ENCODE peak calls at places on chromosome 19, in nine cellular contexts. I is uterus, K is HFFc6, F is WTC11, H is left ventricle myocardium inferior, O is SK-N-SH, S is bronchial epithelial cell, V is IMR-90, J is endothelial cell. G is an unnamed sample.

GRCh38 chr19:29813665-29814064 is 1.9 kb downstream of the CCNE1 start:
- DNase-seq in I (no peak), K (no peak), F (no peak), H (no peak), O (no peak), S (no peak), V (no peak), J (no peak), G (no peak)

GRCh38 chr19:48249502-48250014 is 6.2 kb downstream of the CARD8 start:
- DNase-seq in I (peak), K (no peak), F (no peak), H (peak), O (no peak), S (no peak), V (no peak), J (peak), G (no peak)

GRCh38 chr19:12787458-12787857 is 3.8 kb upstream of the JUNB start:
- DNase-seq in I (no peak), K (no peak), F (no peak), H (no peak), O (no peak), S (no peak), V (no peak), J (no peak), G (no peak)

GRCh38 chr19:7366701-7367420 is 18.1 kb downstream of the ARHGEF18 start:
- DNase-seq in I (no peak), K (peak), F (no peak), H (no peak), O (no peak), S (peak), V (peak), J (no peak), G (no peak)

GRCh38 chr19:4935449-4935848 is 26.1 kb downstream of the UHRF1 start:
- DNase-seq in I (no peak), K (no peak), F (no peak), H (no peak), O (no peak), S (no peak), V (no peak), J (no peak), G (no peak)

GRCh38 chr19:41354343-41354974 is 737 bp upstream of the TGFB1 start:
- DNase-seq in I (no peak), K (no peak), F (no peak), H (peak), O (no peak), S (no peak), V (no peak), J (no peak), G (no peak)

GRCh38 chr19:18294467-18294864 is 13.0 kb upstream of the JUND start:
- DNase-seq in I (no peak), K (peak), F (peak), H (no peak), O (peak), S (peak), V (no peak), J (no peak), G (no peak)

GRCh38 chr19:45817010-45817724 is 2.1 kb upstream of the RSPH6A start:
- DNase-seq in I (peak), K (peak), F (peak), H (peak), O (peak), S (peak), V (peak), J (peak), G (peak)

GRCh38 chr19:48735031-48735615 is 5.3 kb downstream of the RASIP1 start:
- DNase-seq in I (no peak), K (no peak), F (peak), H (no peak), O (no peak), S (peak), V (no peak), J (no peak), G (peak)

GRCh38 chr19:17090501-17091074 is 15.0 kb downstream of the MYO9B start:
- DNase-seq in I (no peak), K (no peak), F (no peak), H (no peak), O (no peak), S (peak), V (peak), J (no peak), G (no peak)
- TF ChIP-seq CTCF in I (no peak), K (no peak), F (no peak), H (no peak), O (no peak), S (no peak), V (no peak), J (no peak), G (no peak)

DNA sequence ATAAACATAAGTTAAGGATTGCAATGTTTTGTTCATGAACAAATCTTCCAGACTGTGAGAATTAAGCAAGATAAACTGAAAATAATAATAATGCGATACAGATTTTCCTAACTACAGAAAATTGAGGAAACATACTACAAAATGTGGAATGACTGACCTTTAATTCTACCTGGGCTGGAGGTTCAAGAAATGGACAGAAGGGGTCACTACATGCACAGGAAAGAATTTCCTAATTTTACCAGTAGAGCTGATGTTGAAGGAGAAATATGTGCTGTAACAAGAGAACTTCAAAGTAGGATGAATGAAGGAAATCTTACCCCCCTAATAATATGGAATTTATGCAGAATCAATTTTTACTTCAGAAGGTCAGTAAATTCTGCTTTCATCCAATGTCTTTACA is 62.3 kb downstream of the ZNF627 start:
- DNase-seq in I (no peak), K (peak), F (no peak), H (no peak), O (peak), S (peak), V (peak), J (no peak), G (no peak)
- TF ChIP-seq CTCF in I (no peak), K (peak), F (peak), H (peak), O (peak), S (peak), V (peak), J (peak), G (peak)

GRCh38 chr19:38321646-38322323 is 2.1 kb downstream of the KCNK6 start:
- DNase-seq in I (peak), K (no peak), F (no peak), H (peak), O (no peak), S (peak), V (peak), J (no peak), G (no peak)
- TF ChIP-seq CTCF in I (no peak), K (no peak), F (no peak), H (no peak), O (no peak), S (peak), V (no peak), J (no peak), G (no peak)

DNA sequence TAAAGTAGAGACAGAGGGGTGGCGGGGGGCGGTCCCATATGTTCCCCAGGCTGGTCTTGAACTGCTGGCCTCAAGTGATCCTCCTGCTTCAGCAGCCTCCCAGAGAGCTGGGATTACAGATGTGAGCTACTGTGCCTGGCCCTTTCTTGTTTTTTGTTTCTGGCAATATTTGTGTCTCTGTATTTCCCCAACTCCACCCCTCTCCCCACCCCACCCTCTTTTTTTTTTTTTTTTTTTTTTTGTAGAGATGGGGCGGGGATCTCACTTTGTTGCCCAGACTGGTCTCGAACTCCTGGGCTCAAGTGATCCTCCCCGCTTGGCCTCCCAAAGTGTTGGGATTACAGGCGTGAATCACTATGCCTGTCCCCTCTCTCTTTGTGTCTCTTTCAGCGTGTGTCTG is 632 bp upstream of the CAPN12 start:
- DNase-seq in I (no peak), K (no peak), F (no peak), H (no peak), O (no peak), S (no peak), V (no peak), J (no peak), G (no peak)
- TF ChIP-seq CTCF in I (no peak), K (no peak), F (no peak), H (no peak), O (no peak), S (no peak), V (no peak), J (no peak), G (no peak)

DNA sequence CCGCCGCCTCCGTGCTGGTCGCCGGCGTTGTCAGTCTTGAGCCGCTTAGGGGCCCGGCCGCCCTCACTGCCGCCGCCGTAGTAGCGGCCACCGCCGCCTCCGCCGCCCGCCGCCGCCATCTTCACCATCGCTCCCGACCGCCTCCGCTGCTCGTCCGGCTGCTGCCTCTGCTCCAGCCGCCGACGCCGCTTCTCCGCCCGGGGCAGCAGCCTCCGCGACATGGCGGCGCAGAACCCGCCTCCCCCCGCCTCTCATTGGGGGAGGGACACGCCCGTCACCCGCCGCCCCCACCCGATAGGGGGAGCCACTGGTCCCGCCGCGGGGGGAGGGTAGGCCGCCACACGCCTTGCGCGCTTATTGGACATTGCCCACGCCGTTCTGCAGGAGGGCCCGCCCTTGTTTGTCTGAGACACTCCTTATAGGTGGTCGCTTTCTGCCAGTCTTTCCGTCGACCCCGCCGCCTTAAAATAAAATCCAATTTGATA is at the start of gene HNRNPL:
- DNase-seq in I (no peak), K (no peak), F (peak), H (no peak), O (peak), S (no peak), V (no peak), J (peak), G (peak)
- TF ChIP-seq CTCF in I (peak), K (peak), F (peak), H (peak), O (peak), S (peak), V (peak), J (peak), G (no peak)

DNA sequence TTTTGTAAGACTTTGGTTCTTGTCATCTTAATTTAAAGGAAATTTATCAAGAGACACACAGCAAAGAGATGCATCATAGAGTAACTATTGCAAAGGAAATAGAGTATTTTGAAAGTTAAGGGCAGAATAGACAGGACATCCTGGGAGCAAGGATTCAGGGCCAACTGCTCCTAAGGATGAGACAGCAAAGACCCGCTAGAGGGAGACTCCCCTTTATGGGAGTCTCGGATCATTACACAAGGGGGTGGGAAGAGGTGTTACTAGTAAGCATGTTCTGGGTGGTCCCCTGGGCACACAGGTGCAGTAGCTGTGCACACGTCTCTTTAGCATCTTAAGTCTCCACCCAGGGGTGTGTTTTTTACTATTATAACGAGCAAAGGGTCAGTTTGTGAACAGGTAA is 9.6 kb downstream of the ZSCAN5C start:
- DNase-seq in I (no peak), K (no peak), F (no peak), H (no peak), O (no peak), S (no peak), V (no peak), J (no peak), G (no peak)
- TF ChIP-seq CTCF in I (no peak), K (no peak), F (no peak), H (no peak), O (no peak), S (no peak), V (no peak), J (no peak), G (no peak)

GRCh38 chr19:800360-801029 is 3.2 kb downstream of the PTBP1 start:
- DNase-seq in I (peak), K (no peak), F (no peak), H (no peak), O (peak), S (peak), V (no peak), J (no peak), G (peak)
- TF ChIP-seq CTCF in I (no peak), K (no peak), F (no peak), H (no peak), O (no peak), S (no peak), V (no peak), J (no peak), G (no peak)

GRCh38 chr19:2602391-2603181 is 99.9 kb downstream of the GNG7 start:
- DNase-seq in I (peak), K (peak), F (peak), H (peak), O (peak), S (peak), V (peak), J (no peak), G (no peak)
- TF ChIP-seq CTCF in I (peak), K (no peak), F (no peak), H (peak), O (no peak), S (no peak), V (no peak), J (no peak), G (no peak)

GRCh38 chr19:19490247-19490968 is 24.9 kb downstream of the TSSK6 start:
- DNase-seq in I (peak), K (peak), F (peak), H (peak), O (peak), S (peak), V (peak), J (peak), G (peak)
- TF ChIP-seq CTCF in I (peak), K (peak), F (peak), H (peak), O (peak), S (peak), V (peak), J (peak), G (peak)

DNA sequence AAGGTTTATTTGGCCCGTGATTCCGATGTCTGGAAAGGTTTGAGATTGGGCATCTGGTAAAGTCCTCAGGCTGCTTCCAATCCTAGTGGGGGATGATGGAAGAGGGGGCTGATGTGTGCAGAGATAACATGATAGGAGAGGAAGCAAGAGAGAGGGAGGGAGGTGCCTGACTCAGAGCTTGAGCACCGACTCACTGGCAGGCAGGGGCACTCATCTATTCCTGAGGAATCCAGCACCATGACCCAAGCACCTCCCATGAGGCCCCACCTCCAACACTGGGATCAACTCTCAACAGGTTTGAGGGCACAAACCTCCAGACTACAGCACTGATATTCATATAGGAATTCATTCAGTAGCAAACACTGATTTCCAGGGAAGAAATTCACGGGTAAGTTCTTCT is 5.6 kb upstream of the SIGLEC9 start:
- DNase-seq in I (no peak), K (no peak), F (no peak), H (no peak), O (no peak), S (peak), V (no peak), J (no peak), G (no peak)
- TF ChIP-seq CTCF in I (no peak), K (no peak), F (no peak), H (no peak), O (no peak), S (no peak), V (no peak), J (no peak), G (no peak)